ENCODE peak calls at places on chromosomes 5 and 9, in nine cellular contexts. One of them, this sample, is unnamed.

GRCh38 chr9:70113403-70114022 is 69.9 kb downstream of the MAMDC2 start:
- DNase-seq in A673: peak
- DNase-seq in brain microvascular endothelial cell: peak
- DNase-seq in natural killer cell: no peak
- DNase-seq in RWPE1: peak
- DNase-seq in foreskin fibroblast: peak
- DNase-seq in H9: peak
- DNase-seq in WERI-Rb-1: peak
- DNase-seq in sigmoid colon: peak
- DNase-seq in this sample: no peak

GRCh38 chr5:89686081-89686765 is 723.3 kb downstream of the CETN3 start:
- DNase-seq in A673: peak
- DNase-seq in brain microvascular endothelial cell: no peak
- DNase-seq in natural killer cell: no peak
- DNase-seq in RWPE1: no peak
- DNase-seq in foreskin fibroblast: no peak
- DNase-seq in H9: no peak
- DNase-seq in WERI-Rb-1: no peak
- DNase-seq in sigmoid colon: no peak
- DNase-seq in this sample: no peak

GRCh38 chr9:82466616-82467251 is 478.2 kb downstream of the SPATA31D1 start:
- DNase-seq in A673: peak
- DNase-seq in brain microvascular endothelial cell: no peak
- DNase-seq in natural killer cell: no peak
- DNase-seq in RWPE1: no peak
- DNase-seq in foreskin fibroblast: no peak
- DNase-seq in H9: peak
- DNase-seq in WERI-Rb-1: peak
- DNase-seq in sigmoid colon: no peak
- DNase-seq in this sample: no peak

GRCh38 chr5:52457808-52458207 is 329.9 kb upstream of the ITGA1 start:
- DNase-seq in A673: no peak
- DNase-seq in brain microvascular endothelial cell: no peak
- DNase-seq in natural killer cell: no peak
- DNase-seq in RWPE1: no peak
- DNase-seq in foreskin fibroblast: no peak
- DNase-seq in H9: no peak
- DNase-seq in WERI-Rb-1: no peak
- DNase-seq in sigmoid colon: no peak
- DNase-seq in this sample: no peak

GRCh38 chr9:131624636-131625241 is 79.4 kb downstream of the PRRT1B start:
- DNase-seq in A673: no peak
- DNase-seq in brain microvascular endothelial cell: no peak
- DNase-seq in natural killer cell: no peak
- DNase-seq in RWPE1: no peak
- DNase-seq in foreskin fibroblast: no peak
- DNase-seq in H9: no peak
- DNase-seq in WERI-Rb-1: peak
- DNase-seq in sigmoid colon: no peak
- DNase-seq in this sample: no peak

GRCh38 chr9:69797680-69798079 is 22.9 kb upstream of the CFAP95 start:
- DNase-seq in A673: no peak
- DNase-seq in brain microvascular endothelial cell: no peak
- DNase-seq in natural killer cell: no peak
- DNase-seq in RWPE1: no peak
- DNase-seq in foreskin fibroblast: no peak
- DNase-seq in H9: no peak
- DNase-seq in WERI-Rb-1: no peak
- DNase-seq in sigmoid colon: no peak
- DNase-seq in this sample: no peak

GRCh38 chr5:99191181-99191775 is 262.5 kb upstream of the CHD1 start:
- DNase-seq in A673: no peak
- DNase-seq in brain microvascular endothelial cell: peak
- DNase-seq in natural killer cell: no peak
- DNase-seq in RWPE1: no peak
- DNase-seq in foreskin fibroblast: no peak
- DNase-seq in H9: no peak
- DNase-seq in WERI-Rb-1: no peak
- DNase-seq in sigmoid colon: no peak
- DNase-seq in this sample: no peak

GRCh38 chr5:119340597-119341218 is 15.1 kb upstream of the TNFAIP8 start:
- DNase-seq in A673: no peak
- DNase-seq in brain microvascular endothelial cell: no peak
- DNase-seq in natural killer cell: no peak
- DNase-seq in RWPE1: no peak
- DNase-seq in foreskin fibroblast: no peak
- DNase-seq in H9: no peak
- DNase-seq in WERI-Rb-1: no peak
- DNase-seq in sigmoid colon: no peak
- DNase-seq in this sample: no peak

GRCh38 chr9:135660407-135660806 is 2.7 kb upstream of the LCN9 start:
- DNase-seq in A673: no peak
- DNase-seq in brain microvascular endothelial cell: no peak
- DNase-seq in natural killer cell: no peak
- DNase-seq in RWPE1: no peak
- DNase-seq in foreskin fibroblast: no peak
- DNase-seq in H9: no peak
- DNase-seq in WERI-Rb-1: no peak
- DNase-seq in sigmoid colon: no peak
- DNase-seq in this sample: no peak

GRCh38 chr9:70421272-70422180 is 7.1 kb upstream of the KLF9 start:
- DNase-seq in A673: no peak
- DNase-seq in brain microvascular endothelial cell: no peak
- DNase-seq in natural killer cell: no peak
- DNase-seq in RWPE1: no peak
- DNase-seq in foreskin fibroblast: peak
- DNase-seq in H9: no peak
- DNase-seq in WERI-Rb-1: peak
- DNase-seq in sigmoid colon: peak
- DNase-seq in this sample: no peak

GRCh38 chr9:36584626-36585460 is 12.1 kb downstream of the MELK start:
- DNase-seq in A673: no peak
- DNase-seq in brain microvascular endothelial cell: peak
- DNase-seq in natural killer cell: no peak
- DNase-seq in RWPE1: peak
- DNase-seq in foreskin fibroblast: peak
- DNase-seq in H9: no peak
- DNase-seq in WERI-Rb-1: no peak
- DNase-seq in sigmoid colon: no peak
- DNase-seq in this sample: no peak

GRCh38 chr5:113663879-113664278 is 150.4 kb downstream of the YTHDC2 start:
- DNase-seq in A673: peak
- DNase-seq in brain microvascular endothelial cell: peak
- DNase-seq in natural killer cell: no peak
- DNase-seq in RWPE1: no peak
- DNase-seq in foreskin fibroblast: no peak
- DNase-seq in H9: peak
- DNase-seq in WERI-Rb-1: peak
- DNase-seq in sigmoid colon: no peak
- DNase-seq in this sample: no peak

GRCh38 chr9:90368241-90368640 is 274.4 kb downstream of the DIRAS2 start:
- DNase-seq in A673: no peak
- DNase-seq in brain microvascular endothelial cell: no peak
- DNase-seq in natural killer cell: no peak
- DNase-seq in RWPE1: no peak
- DNase-seq in foreskin fibroblast: no peak
- DNase-seq in H9: no peak
- DNase-seq in WERI-Rb-1: no peak
- DNase-seq in sigmoid colon: no peak
- DNase-seq in this sample: no peak

GRCh38 chr5:61332891-61333350 is 863 bp downstream of the ZSWIM6 start:
- DNase-seq in A673: peak
- DNase-seq in brain microvascular endothelial cell: no peak
- DNase-seq in natural killer cell: peak
- DNase-seq in RWPE1: peak
- DNase-seq in foreskin fibroblast: peak
- DNase-seq in H9: peak
- DNase-seq in WERI-Rb-1: peak
- DNase-seq in sigmoid colon: peak
- DNase-seq in this sample: peak

GRCh38 chr5:71939452-71939932 is 167.8 kb upstream of the MAP1B start:
- DNase-seq in A673: no peak
- DNase-seq in brain microvascular endothelial cell: no peak
- DNase-seq in natural killer cell: no peak
- DNase-seq in RWPE1: no peak
- DNase-seq in foreskin fibroblast: no peak
- DNase-seq in H9: no peak
- DNase-seq in WERI-Rb-1: peak
- DNase-seq in sigmoid colon: no peak
- DNase-seq in this sample: no peak

GRCh38 chr9:106557996-106558667 is 304.8 kb upstream of the ZNF462 start:
- DNase-seq in A673: no peak
- DNase-seq in brain microvascular endothelial cell: no peak
- DNase-seq in natural killer cell: no peak
- DNase-seq in RWPE1: no peak
- DNase-seq in foreskin fibroblast: no peak
- DNase-seq in H9: no peak
- DNase-seq in WERI-Rb-1: no peak
- DNase-seq in sigmoid colon: no peak
- DNase-seq in this sample: no peak

DNA sequence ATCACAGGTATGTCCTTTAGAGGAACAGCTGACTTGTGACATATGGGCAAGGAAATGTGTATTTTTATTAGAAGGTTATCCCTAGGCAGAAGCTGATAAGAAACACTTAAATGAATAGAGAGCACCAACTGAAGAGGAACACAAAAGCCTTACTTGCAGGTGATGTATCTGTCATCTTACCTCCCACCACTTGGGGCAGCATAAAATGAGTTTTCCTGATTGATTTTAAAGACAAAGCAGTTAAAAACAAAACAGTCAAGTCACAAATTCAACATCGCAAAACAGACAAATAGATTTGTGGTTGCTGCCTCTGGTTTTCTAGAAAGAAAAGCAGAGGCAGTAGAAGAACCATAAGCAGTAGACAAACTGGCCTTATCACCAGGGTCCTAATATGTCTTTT is 302.4 kb upstream of the ZNF462 start:
- DNase-seq in A673: no peak
- DNase-seq in brain microvascular endothelial cell: no peak
- DNase-seq in natural killer cell: no peak
- DNase-seq in RWPE1: no peak
- DNase-seq in foreskin fibroblast: no peak
- DNase-seq in H9: no peak
- DNase-seq in WERI-Rb-1: no peak
- DNase-seq in sigmoid colon: no peak
- DNase-seq in this sample: no peak
- TF ChIP-seq CTCF in A673: no peak
- TF ChIP-seq CTCF in brain microvascular endothelial cell: peak
- TF ChIP-seq CTCF in natural killer cell: no peak
- TF ChIP-seq CTCF in RWPE1: peak
- TF ChIP-seq CTCF in foreskin fibroblast: no peak
- TF ChIP-seq CTCF in H9: peak
- TF ChIP-seq CTCF in WERI-Rb-1: peak
- TF ChIP-seq CTCF in sigmoid colon: no peak
- TF ChIP-seq CTCF in this sample: peak

DNA sequence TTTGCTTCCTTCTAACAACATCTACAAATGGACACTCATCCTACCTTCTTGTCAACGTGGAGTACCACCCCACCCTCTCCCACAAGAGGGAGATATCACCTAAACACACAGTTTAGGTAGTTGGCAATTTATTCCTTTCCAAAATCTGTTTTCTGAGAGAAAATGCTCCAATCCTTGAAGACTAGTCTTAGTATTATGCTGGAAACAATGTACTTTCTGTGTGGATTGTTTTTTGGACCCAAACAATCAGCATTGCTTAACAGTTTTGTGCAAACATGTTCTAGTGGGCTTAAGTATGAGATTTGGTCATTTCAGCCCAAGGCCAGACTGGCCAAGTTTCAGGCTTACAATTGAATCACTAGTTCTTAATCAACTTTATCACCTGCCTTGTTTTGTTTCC is 359.1 kb downstream of the ARHGEF28 start:
- DNase-seq in A673: peak
- DNase-seq in brain microvascular endothelial cell: peak
- DNase-seq in natural killer cell: no peak
- DNase-seq in RWPE1: peak
- DNase-seq in foreskin fibroblast: no peak
- DNase-seq in H9: no peak
- DNase-seq in WERI-Rb-1: peak
- DNase-seq in sigmoid colon: no peak
- DNase-seq in this sample: no peak
- TF ChIP-seq CTCF in A673: peak
- TF ChIP-seq CTCF in brain microvascular endothelial cell: peak
- TF ChIP-seq CTCF in natural killer cell: no peak
- TF ChIP-seq CTCF in RWPE1: peak
- TF ChIP-seq CTCF in foreskin fibroblast: peak
- TF ChIP-seq CTCF in H9: peak
- TF ChIP-seq CTCF in WERI-Rb-1: peak
- TF ChIP-seq CTCF in sigmoid colon: no peak
- TF ChIP-seq CTCF in this sample: peak

GRCh38 chr5:127871448-127872153 is 168.4 kb downstream of the CCDC192 start:
- DNase-seq in A673: no peak
- DNase-seq in brain microvascular endothelial cell: peak
- DNase-seq in natural killer cell: no peak
- DNase-seq in RWPE1: peak
- DNase-seq in foreskin fibroblast: peak
- DNase-seq in H9: no peak
- DNase-seq in WERI-Rb-1: no peak
- DNase-seq in sigmoid colon: no peak
- DNase-seq in this sample: no peak

GRCh38 chr5:127876384-127876783 is 173.2 kb downstream of the CCDC192 start:
- DNase-seq in A673: no peak
- DNase-seq in brain microvascular endothelial cell: no peak
- DNase-seq in natural killer cell: no peak
- DNase-seq in RWPE1: no peak
- DNase-seq in foreskin fibroblast: no peak
- DNase-seq in H9: no peak
- DNase-seq in WERI-Rb-1: no peak
- DNase-seq in sigmoid colon: no peak
- DNase-seq in this sample: no peak

GRCh38 chr5:127872494-127872893 is 169.3 kb downstream of the CCDC192 start:
- DNase-seq in A673: no peak
- DNase-seq in brain microvascular endothelial cell: no peak
- DNase-seq in natural killer cell: no peak
- DNase-seq in RWPE1: no peak
- DNase-seq in foreskin fibroblast: no peak
- DNase-seq in H9: no peak
- DNase-seq in WERI-Rb-1: no peak
- DNase-seq in sigmoid colon: no peak
- DNase-seq in this sample: no peak

GRCh38 chr5:127878174-127878750 is 175.1 kb downstream of the CCDC192 start:
- DNase-seq in A673: peak
- DNase-seq in brain microvascular endothelial cell: peak
- DNase-seq in natural killer cell: no peak
- DNase-seq in RWPE1: peak
- DNase-seq in foreskin fibroblast: no peak
- DNase-seq in H9: peak
- DNase-seq in WERI-Rb-1: peak
- DNase-seq in sigmoid colon: no peak
- DNase-seq in this sample: no peak

GRCh38 chr5:127875235-127876021 is 172.2 kb downstream of the CCDC192 start:
- DNase-seq in A673: peak
- DNase-seq in brain microvascular endothelial cell: peak
- DNase-seq in natural killer cell: no peak
- DNase-seq in RWPE1: peak
- DNase-seq in foreskin fibroblast: peak
- DNase-seq in H9: peak
- DNase-seq in WERI-Rb-1: peak
- DNase-seq in sigmoid colon: no peak
- DNase-seq in this sample: no peak
- TF ChIP-seq CTCF in A673: peak
- TF ChIP-seq CTCF in brain microvascular endothelial cell: peak
- TF ChIP-seq CTCF in natural killer cell: no peak
- TF ChIP-seq CTCF in RWPE1: peak
- TF ChIP-seq CTCF in foreskin fibroblast: no peak
- TF ChIP-seq CTCF in H9: peak
- TF ChIP-seq CTCF in WERI-Rb-1: peak
- TF ChIP-seq CTCF in sigmoid colon: no peak
- TF ChIP-seq CTCF in this sample: peak

GRCh38 chr9:133417541-133418461 is at the start of gene REXO4:
- DNase-seq in A673: peak
- DNase-seq in brain microvascular endothelial cell: peak
- DNase-seq in natural killer cell: peak
- DNase-seq in RWPE1: peak
- DNase-seq in foreskin fibroblast: peak
- DNase-seq in H9: peak
- DNase-seq in WERI-Rb-1: peak
- DNase-seq in sigmoid colon: peak
- DNase-seq in this sample: no peak
- TF ChIP-seq CTCF in A673: no peak
- TF ChIP-seq CTCF in brain microvascular endothelial cell: no peak
- TF ChIP-seq CTCF in natural killer cell: no peak
- TF ChIP-seq CTCF in RWPE1: no peak
- TF ChIP-seq CTCF in foreskin fibroblast: no peak
- TF ChIP-seq CTCF in H9: no peak
- TF ChIP-seq CTCF in WERI-Rb-1: no peak
- TF ChIP-seq CTCF in sigmoid colon: no peak
- TF ChIP-seq CTCF in this sample: no peak